ENCODE peak calls at places on chromosomes 2 and 18, in eight cellular contexts. C, A, T, Q, B, Z, I and U are unnamed samples.

GRCh38 chr2:205700331-205701132 is 18.2 kb downstream of the NRP2 start:
- DNase-seq in T (no peak), Z (no peak), C (peak), I (no peak), B (no peak), Q (no peak), A (peak), U (peak)

GRCh38 chr2:168157926-168158325 is 89.5 kb downstream of the STK39 start:
- DNase-seq in I (no peak), Q (no peak), C (peak), B (no peak), Z (no peak), A (no peak), T (no peak), U (no peak)

GRCh38 chr18:63161032-63161727 is 158.4 kb downstream of the BCL2 start:
- DNase-seq in T (no peak), I (no peak), A (no peak), C (no peak), Z (no peak), Q (no peak), B (no peak), U (no peak)

GRCh38 chr18:79545714-79546113 is 133.9 kb upstream of the CTDP1 start:
- DNase-seq in Z (no peak), A (no peak), T (no peak), Q (no peak), B (no peak), I (peak), C (no peak), U (no peak)

GRCh38 chr2:162301151-162301804 is 17.2 kb downstream of the IFIH1 start:
- DNase-seq in A (peak), Z (peak), Q (peak), B (peak), C (peak), I (no peak), T (no peak), U (peak)

GRCh38 chr2:8478133-8478793 is 203.6 kb upstream of the ID2 start:
- DNase-seq in T (no peak), Q (no peak), B (no peak), Z (no peak), C (peak), A (no peak), I (no peak), U (no peak)

GRCh38 chr18:6543330-6543908 is 128.7 kb upstream of the L3MBTL4 start:
- DNase-seq in A (peak), T (no peak), B (no peak), I (no peak), Q (no peak), Z (no peak), C (peak), U (peak)

GRCh38 chr2:190979906-190980629 is 33.9 kb downstream of the STAT1 start:
- DNase-seq in T (peak), Q (peak), I (peak), A (peak), C (peak), Z (peak), B (peak), U (peak)

GRCh38 chr2:25032094-25032493 is 9.8 kb upstream of the EFR3B start:
- DNase-seq in Q (no peak), T (no peak), Z (no peak), I (no peak), C (no peak), B (no peak), A (peak), U (no peak)

GRCh38 chr2:24084386-24085375 is at the start of gene TP53I3:
- DNase-seq in A (peak), Z (peak), I (peak), T (peak), C (peak), Q (peak), B (peak), U (peak)

GRCh38 chr2:55877101-55877500 is 46.5 kb downstream of the EFEMP1 start:
- DNase-seq in A (no peak), C (no peak), B (no peak), I (no peak), T (no peak), Q (no peak), Z (no peak), U (no peak)

GRCh38 chr18:48539406-48540328 is 836 bp downstream of the CTIF start:
- DNase-seq in C (peak), A (peak), Q (peak), Z (peak), I (peak), B (peak), T (peak), U (peak)

GRCh38 chr2:199230091-199230490 is 227.6 kb downstream of the SATB2 start:
- DNase-seq in Q (no peak), C (peak), A (no peak), B (no peak), I (no peak), T (no peak), Z (no peak), U (no peak)

GRCh38 chr18:53947092-53947640 is 277.3 kb downstream of the MBD2 start:
- DNase-seq in Z (no peak), A (no peak), T (no peak), I (no peak), B (no peak), Q (no peak), C (peak), U (no peak)

GRCh38 chr2:234467289-234467688 is 29.6 kb downstream of the ARL4C start:
- DNase-seq in B (no peak), I (no peak), Q (no peak), A (peak), C (peak), Z (no peak), T (no peak), U (peak)

GRCh38 chr2:218406949-218407703 is 7.5 kb downstream of the CTDSP1 start:
- DNase-seq in B (peak), Z (peak), I (peak), C (peak), A (peak), T (peak), Q (peak), U (peak)

GRCh38 chr2:16392647-16393482 is 272.8 kb downstream of the CYRIA start:
- DNase-seq in B (no peak), I (no peak), T (no peak), A (no peak), Z (no peak), C (no peak), Q (no peak), U (no peak)

GRCh38 chr2:195269220-195269619 is 387.8 kb upstream of the SLC39A10 start:
- DNase-seq in B (no peak), A (no peak), T (no peak), I (no peak), Z (no peak), Q (no peak), C (no peak), U (no peak)

GRCh38 chr2:45739796-45740485 is 88.5 kb downstream of the PRKCE start:
- DNase-seq in Q (no peak), T (no peak), A (no peak), Z (no peak), C (no peak), I (no peak), B (no peak), U (no peak)

GRCh38 chr2:144643537-144644336 is 123.8 kb upstream of the ZEB2 start:
- DNase-seq in Q (no peak), I (no peak), Z (no peak), A (peak), B (no peak), T (no peak), C (peak), U (peak)

GRCh38 chr2:54947596-54948519 is 102.4 kb downstream of the RTN4 start:
- DNase-seq in C (no peak), T (no peak), Z (no peak), B (no peak), Q (no peak), A (no peak), I (no peak), U (no peak)

GRCh38 chr2:67057901-67058703 is 339.0 kb upstream of the ETAA1 start:
- DNase-seq in B (no peak), A (peak), I (no peak), C (no peak), Q (peak), Z (no peak), T (no peak), U (no peak)

GRCh38 chr2:62570861-62571698 is 65.1 kb upstream of the TMEM17 start:
- DNase-seq in A (no peak), I (no peak), T (no peak), Q (peak), Z (no peak), B (peak), C (no peak), U (no peak)

GRCh38 chr2:71323386-71323785 is 8.2 kb upstream of the ZNF638 start:
- DNase-seq in B (no peak), Q (no peak), Z (no peak), A (no peak), C (no peak), T (no peak), I (no peak), U (no peak)

GRCh38 chr2:240648650-240649275 is 23.5 kb downstream of the GPR35 start:
- DNase-seq in I (peak), B (no peak), C (no peak), Q (no peak), T (peak), Z (peak), A (no peak), U (no peak)

GRCh38 chr18:58268849-58269248 is 224.8 kb downstream of the NEDD4L start:
- DNase-seq in T (no peak), C (peak), Z (no peak), Q (no peak), B (no peak), A (peak), I (no peak), U (peak)

GRCh38 chr2:57881998-57882884 is 164.4 kb upstream of the VRK2 start:
- DNase-seq in B (no peak), A (peak), I (no peak), Q (no peak), C (peak), T (no peak), Z (no peak), U (peak)

GRCh38 chr2:69957970-69958369 is 3.5 kb downstream of the ASPRV1 start:
- DNase-seq in C (no peak), B (no peak), Z (no peak), Q (no peak), I (no peak), T (no peak), A (no peak), U (no peak)

GRCh38 chr2:141942006-141942789 is 188.6 kb downstream of the LRP1B start:
- DNase-seq in I (no peak), Z (no peak), C (peak), B (no peak), A (no peak), Q (no peak), T (no peak), U (no peak)

GRCh38 chr2:96336873-96337272 is 1.3 kb downstream of the NCAPH start:
- DNase-seq in C (no peak), T (no peak), I (no peak), Q (no peak), A (no peak), Z (no peak), B (no peak), U (no peak)

GRCh38 chr18:6920099-6920955 is 190.8 kb downstream of the ARHGAP28 start:
- DNase-seq in I (no peak), B (peak), Q (peak), T (no peak), C (peak), Z (peak), A (peak), U (peak)

GRCh38 chr2:132521321-132521720 is 104.7 kb downstream of the GPR39 start:
- DNase-seq in T (no peak), B (no peak), Q (no peak), Z (no peak), A (peak), I (no peak), C (no peak), U (no peak)

GRCh38 chr18:49052891-49053644 is 102.3 kb upstream of the SMAD7 start:
- DNase-seq in Z (no peak), B (no peak), C (peak), Q (no peak), A (peak), T (no peak), I (no peak), U (peak)

GRCh38 chr2:48450256-48450655 is 79.7 kb upstream of the STON1 start:
- DNase-seq in I (no peak), C (no peak), A (no peak), Q (no peak), T (no peak), B (no peak), Z (no peak), U (no peak)

GRCh38 chr2:205435970-205436369 is 246.3 kb upstream of the NRP2 start:
- DNase-seq in Z (no peak), A (no peak), Q (no peak), C (peak), I (no peak), T (no peak), B (no peak), U (peak)

GRCh38 chr2:46331099-46331766 is 34.0 kb downstream of the EPAS1 start:
- DNase-seq in Z (no peak), B (no peak), I (no peak), A (no peak), T (no peak), Q (no peak), C (no peak), U (peak)

GRCh38 chr2:142041105-142041504 is 89.7 kb downstream of the LRP1B start:
- DNase-seq in A (peak), Z (no peak), I (no peak), B (no peak), C (peak), Q (no peak), T (no peak), U (peak)

GRCh38 chr2:112794841-112795240 is 10.5 kb upstream of the IL1A start:
- DNase-seq in T (no peak), Z (no peak), I (no peak), C (no peak), A (no peak), B (no peak), Q (no peak), U (no peak)

GRCh38 chr18:46098616-46098933 is 479 bp upstream of the ATP5F1A start:
- DNase-seq in Z (no peak), B (no peak), A (no peak), I (no peak), Q (no peak), C (no peak), T (no peak), U (no peak)

GRCh38 chr2:7057865-7058400 is 140.7 kb downstream of the RNF144A start:
- DNase-seq in Z (no peak), T (no peak), A (no peak), C (no peak), Q (no peak), I (no peak), B (no peak), U (no peak)

GRCh38 chr2:44277541-44277940 is 2.3 kb downstream of the SLC3A1 start:
- DNase-seq in C (peak), I (no peak), Z (no peak), Q (no peak), T (no peak), B (no peak), A (no peak), U (no peak)
- H3K4me3 ChIP-seq in C (no peak), I (no peak), Z (no peak), Q (no peak), T (no peak), B (no peak), A (no peak), U (no peak)

DNA sequence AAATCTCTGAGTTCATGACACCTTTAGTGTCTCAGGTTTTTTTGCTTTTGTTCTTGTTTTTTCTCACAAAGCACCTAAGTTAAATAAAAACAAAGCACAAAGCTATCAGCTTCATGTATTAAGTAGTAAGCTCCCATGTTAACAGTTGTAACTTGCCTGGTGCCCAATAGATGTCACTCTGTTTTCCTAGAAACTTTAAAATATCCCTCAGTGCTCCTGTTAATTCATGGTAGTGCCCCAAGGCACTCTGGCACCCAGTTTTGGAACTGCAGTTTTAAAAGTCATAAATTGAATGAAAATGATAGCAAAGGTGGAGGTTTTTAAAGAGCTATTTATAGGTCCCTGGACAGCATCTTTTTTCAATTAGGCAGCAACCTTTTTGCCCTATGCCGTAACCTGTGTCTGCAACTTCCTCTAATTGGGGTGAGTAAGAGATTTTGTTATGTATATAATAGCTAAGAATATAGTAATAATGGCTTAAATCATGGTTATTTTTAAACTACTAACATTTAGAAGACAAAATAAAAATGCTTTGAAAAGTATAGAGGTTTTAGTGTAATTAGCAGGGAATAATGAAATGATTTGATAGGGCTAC is 555.0 kb upstream of the TMEFF2 start:
- DNase-seq in Z (no peak), A (peak), C (peak), B (no peak), Q (no peak), I (no peak), T (no peak), U (peak)
- TF ChIP-seq CTCF in Z (no peak), A (no peak), C (peak), B (no peak), Q (no peak), I (no peak), T (no peak), U (peak)

DNA sequence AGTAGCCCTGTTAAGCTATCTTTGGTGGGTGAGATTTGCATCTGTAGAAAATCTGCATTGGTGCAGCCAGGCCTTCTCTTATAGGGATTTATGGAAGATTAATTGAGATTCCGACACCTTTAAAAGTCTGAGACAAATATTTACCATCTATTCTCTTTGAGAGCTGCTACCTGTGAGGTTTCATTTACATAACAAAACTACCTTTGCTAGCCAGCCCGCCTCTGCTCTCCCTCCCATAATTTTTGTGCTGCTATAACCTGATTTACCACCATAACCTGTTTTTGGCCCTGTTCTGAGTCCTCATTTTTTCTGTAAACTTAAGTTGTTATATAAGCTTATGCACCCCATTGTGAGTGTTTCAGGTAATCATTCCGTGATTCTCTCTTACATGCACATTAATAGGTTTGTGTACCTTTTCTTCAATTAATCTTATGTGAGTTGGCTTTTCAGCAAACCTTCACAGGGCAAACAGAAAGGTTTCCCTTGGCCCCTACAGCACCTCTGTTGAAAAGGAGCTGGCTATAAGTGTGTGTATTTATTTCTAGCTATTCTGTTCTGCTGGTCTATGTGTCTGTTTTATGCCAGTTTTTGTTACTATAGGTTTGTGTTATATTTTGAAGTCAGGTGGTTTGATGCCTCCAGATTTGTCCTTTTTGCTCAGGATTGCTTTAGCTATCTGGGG is 114.9 kb upstream of the XIRP2 start:
- DNase-seq in C (no peak), Q (no peak), I (no peak), A (no peak), Z (no peak), B (no peak), T (no peak), U (no peak)
- H3K4me3 ChIP-seq in C (no peak), Q (no peak), I (no peak), A (no peak), Z (no peak), B (no peak), T (no peak), U (no peak)

GRCh38 chr18:10022365-10022764 is 108.5 kb downstream of the VAPA start:
- DNase-seq in B (no peak), I (no peak), Z (no peak), T (no peak), C (no peak), Q (peak), A (no peak), U (no peak)

GRCh38 chr18:10027031-10027430 is 113.2 kb downstream of the VAPA start:
- DNase-seq in C (no peak), Q (no peak), A (no peak), B (no peak), Z (no peak), I (no peak), T (no peak), U (no peak)

GRCh38 chr18:10025756-10026290 is 112.0 kb downstream of the VAPA start:
- DNase-seq in Q (no peak), B (no peak), C (no peak), I (no peak), T (peak), Z (no peak), A (no peak), U (no peak)

GRCh38 chr18:10027461-10027860 is 113.6 kb downstream of the VAPA start:
- DNase-seq in B (no peak), T (no peak), I (no peak), Q (no peak), A (no peak), Z (no peak), C (no peak), U (no peak)

GRCh38 chr18:10023853-10024638 is 110.2 kb downstream of the VAPA start:
- DNase-seq in Q (no peak), I (no peak), Z (peak), T (no peak), B (peak), C (peak), A (no peak), U (no peak)
- TF ChIP-seq CTCF in Q (no peak), I (no peak), Z (no peak), T (no peak), B (no peak), C (no peak), A (no peak), U (no peak)

GRCh38 chr2:40507429-40507828 is 55.5 kb upstream of the SLC8A1 start:
- DNase-seq in I (no peak), B (no peak), Z (no peak), T (no peak), A (no peak), Q (no peak), C (no peak), U (no peak)

GRCh38 chr2:40511661-40512213 is 59.8 kb upstream of the SLC8A1 start:
- DNase-seq in Z (peak), T (no peak), B (peak), A (peak), Q (no peak), I (peak), C (peak), U (peak)

GRCh38 chr2:40516604-40517003 is 64.7 kb upstream of the SLC8A1 start:
- DNase-seq in Q (no peak), A (no peak), Z (no peak), T (no peak), I (no peak), B (no peak), C (no peak), U (no peak)

DNA sequence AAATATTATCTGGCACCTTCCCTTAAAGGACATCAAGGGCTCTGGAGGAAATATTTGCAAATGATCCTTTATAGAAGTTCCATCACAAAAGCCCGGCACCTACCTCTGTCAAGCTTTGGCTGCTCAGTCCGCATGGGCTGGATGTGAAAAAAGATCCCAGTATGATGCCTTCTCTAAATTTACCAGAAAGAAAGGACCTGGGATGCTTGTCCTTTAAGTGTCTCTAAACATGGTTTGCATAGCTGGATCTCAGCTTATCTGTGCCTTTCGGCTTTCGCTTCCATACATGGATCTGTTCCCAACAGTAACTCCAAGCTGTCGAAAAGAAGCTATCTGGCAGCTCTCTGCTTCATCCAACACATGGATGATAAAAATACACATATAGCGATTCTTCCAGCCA is 60.4 kb upstream of the SLC8A1 start:
- DNase-seq in T (no peak), I (no peak), Z (no peak), B (no peak), Q (no peak), C (no peak), A (peak), U (no peak)
- H3K4me3 ChIP-seq in T (peak), I (peak), Z (no peak), B (no peak), Q (no peak), C (peak), A (peak), U (no peak)